ENCODE peak calls at places on chromosomes 2 and 18, in seven cellular contexts. Q, B, Y, R, Z, I and M are unnamed samples.

GRCh38 chr2:98134138-98134537 is 47.2 kb downstream of the VWA3B start:
- DNase-seq in Z (no peak), R (peak; percentile 54), Y (no peak), B (no peak), Q (no peak), I (no peak), M (no peak)

GRCh38 chr2:174341995-174342571 is 7.3 kb downstream of the SP9 start:
- DNase-seq in Z (no peak), Y (no peak), B (no peak), I (no peak), R (peak; percentile 56), Q (no peak), M (peak; percentile 35)

GRCh38 chr2:70964133-70964532 is 14.3 kb upstream of the ANKRD53 start:
- DNase-seq in Y (no peak), Z (no peak), Q (no peak), R (no peak), I (no peak), B (no peak), M (no peak)

GRCh38 chr2:6694555-6694954 is 171.2 kb downstream of the CMPK2 start:
- DNase-seq in Q (no peak), B (no peak), Y (no peak), Z (peak; percentile 38), I (no peak), R (peak; percentile 39), M (no peak)

GRCh38 chr2:148826791-148827190 is 48.2 kb upstream of the KIF5C start:
- DNase-seq in B (no peak), I (no peak), Z (no peak), Q (no peak), Y (no peak), R (no peak), M (no peak)

GRCh38 chr18:68429111-68429510 is 285.8 kb downstream of the TMX3 start:
- DNase-seq in Y (no peak), B (no peak), R (no peak), I (no peak), Z (no peak), Q (peak; percentile 5), M (no peak)

GRCh38 chr2:143433158-143433557 is 303.9 kb downstream of the ARHGAP15 start:
- DNase-seq in Z (no peak), R (peak; percentile 36), Y (peak; percentile 18), I (no peak), B (no peak), Q (no peak), M (no peak)

GRCh38 chr2:121689356-121689755 is 40.1 kb upstream of the CLASP1 start:
- DNase-seq in B (no peak), I (peak; percentile 38), Y (peak; percentile 69), Q (peak; percentile 64), R (no peak), Z (no peak), M (no peak)

GRCh38 chr2:30807249-30807648 is at the start of gene CAPN13:
- DNase-seq in I (no peak), Y (no peak), R (peak; percentile 15), Z (no peak), B (peak; percentile 62), Q (no peak), M (peak; percentile 80)

GRCh38 chr2:146457221-146457620 is 1387.6 kb upstream of the ACVR2A start:
- DNase-seq in Y (no peak), Q (no peak), R (no peak), Z (no peak), I (no peak), B (no peak), M (no peak)

GRCh38 chr2:85015653-85016360 is 44.8 kb downstream of the KCMF1 start:
- DNase-seq in Y (no peak), B (no peak), Q (no peak), Z (no peak), R (no peak), I (no peak), M (no peak)

GRCh38 chr2:69217333-69218080 is 169.5 kb downstream of the GFPT1 start:
- DNase-seq in B (no peak), Z (no peak), I (no peak), Q (no peak), Y (no peak), R (no peak), M (no peak)

GRCh38 chr18:74289946-74290478 is 1.8 kb downstream of the CYB5A start:
- DNase-seq in B (no peak), Y (no peak), R (no peak), Z (no peak), I (no peak), Q (no peak), M (no peak)

GRCh38 chr2:85862426-85862825 is 26.4 kb downstream of the ST3GAL5 start:
- DNase-seq in B (no peak), R (no peak), Y (peak; percentile 72), Q (no peak), Z (no peak), I (no peak), M (no peak)

GRCh38 chr2:88481937-88482336 is 29.4 kb upstream of the FOXI3 start:
- DNase-seq in I (no peak), Z (no peak), R (no peak), Q (no peak), Y (peak; percentile 37), B (no peak), M (no peak)

GRCh38 chr2:67446504-67446911 is 49.4 kb downstream of the ETAA1 start:
- DNase-seq in Y (peak; percentile 63), I (no peak), B (no peak), Z (no peak), Q (peak; percentile 56), R (no peak), M (no peak)

GRCh38 chr2:55620123-55620779 is 2.8 kb upstream of the PPP4R3B start:
- DNase-seq in I (no peak), Z (no peak), R (peak; percentile 44), Y (peak; percentile 14), B (no peak), Q (peak; percentile 30), M (peak; percentile 11)

GRCh38 chr2:11080253-11081115 is 74.8 kb upstream of the SLC66A3 start:
- DNase-seq in R (peak; percentile 70), I (no peak), Z (no peak), B (no peak), Y (no peak), Q (no peak), M (no peak)

GRCh38 chr18:10750386-10751035 is 224.7 kb downstream of the NAPG start:
- DNase-seq in Y (peak; percentile 6), B (no peak), Q (no peak), I (no peak), R (no peak), Z (no peak), M (no peak)

GRCh38 chr2:46923011-46923669 is 7.5 kb upstream of the MCFD2 start:
- DNase-seq in Y (no peak), B (no peak), Z (no peak), Q (peak; percentile 91), I (no peak), R (no peak), M (no peak)

GRCh38 chr2:19686439-19686838 is 215.3 kb downstream of the TTC32 start:
- DNase-seq in I (no peak), Y (no peak), Z (no peak), Q (no peak), B (no peak), R (no peak), M (no peak)

GRCh38 chr18:75317300-75317699 is 106.7 kb downstream of the TSHZ1 start:
- DNase-seq in Q (no peak), Y (no peak), Z (no peak), R (no peak), I (no peak), B (no peak), M (no peak)

GRCh38 chr18:53698907-53699306 is 525.6 kb downstream of the MBD2 start:
- DNase-seq in R (peak; percentile 68), B (no peak), Q (peak; percentile 63), I (no peak), Z (no peak), Y (no peak), M (peak; percentile 23)

GRCh38 chr2:105544591-105545377 is 145.9 kb upstream of the FHL2 start:
- DNase-seq in Q (no peak), I (no peak), Z (no peak), B (no peak), Y (no peak), R (no peak), M (no peak)

GRCh38 chr2:109217362-109218086 is 88.5 kb downstream of the SH3RF3 start:
- DNase-seq in Y (peak; percentile 100), R (no peak), I (no peak), Q (peak; percentile 96), Z (no peak), B (no peak), M (peak; percentile 55)

GRCh38 chr2:160490760-160491367 is 2.7 kb downstream of the RBMS1 start:
- DNase-seq in Y (no peak), Z (no peak), B (no peak), Q (no peak), R (no peak), I (no peak), M (no peak)
- H3K4me3 ChIP-seq in Y (peak overlapping the region; percentile 98), Z (no peak overlapping the region), B (peak overlapping the region; percentile 13), Q (peak overlapping the region; percentile 96), R (peak overlapping the region; percentile 98), I (peak overlapping the region; percentile 86), M (no peak overlapping the region)

GRCh38 chr2:186582698-186583097 is 7.2 kb upstream of the ITGAV start:
- DNase-seq in Z (no peak), R (no peak), B (no peak), Q (no peak), Y (no peak), I (no peak), M (no peak)
- TF ChIP-seq CTCF in Z (no peak), R (no peak), B (no peak), Q (no peak), Y (no peak), I (no peak), M (no peak)

GRCh38 chr18:3256693-3257626 is 5.0 kb upstream of the MYL12B start:
- DNase-seq in Z (no peak), B (no peak), Y (peak; percentile 91), I (no peak), R (no peak), Q (peak; percentile 63), M (no peak)
- H3K4me3 ChIP-seq in Z (no peak overlapping the region), B (no peak overlapping the region), Y (no peak overlapping the region), I (no peak overlapping the region), R (no peak overlapping the region), Q (no peak overlapping the region), M (no peak overlapping the region)

GRCh38 chr2:234670804-234671203 is 173.9 kb upstream of the ARL4C start:
- DNase-seq in I (no peak), Y (no peak), Z (no peak), Q (no peak), B (no peak), R (peak; percentile 53), M (no peak)

GRCh38 chr2:234671231-234671630 is 174.3 kb upstream of the ARL4C start:
- DNase-seq in Y (no peak), I (no peak), Q (no peak), B (no peak), R (no peak), Z (no peak), M (no peak)

GRCh38 chr2:234670052-234670451 is 173.2 kb upstream of the ARL4C start:
- DNase-seq in R (no peak), I (no peak), B (no peak), Q (peak; percentile 62), Y (peak; percentile 94), Z (no peak), M (no peak)

GRCh38 chr2:234669001-234669400 is 172.1 kb upstream of the ARL4C start:
- DNase-seq in Y (no peak), I (no peak), Z (no peak), R (no peak), B (no peak), Q (no peak), M (no peak)

DNA sequence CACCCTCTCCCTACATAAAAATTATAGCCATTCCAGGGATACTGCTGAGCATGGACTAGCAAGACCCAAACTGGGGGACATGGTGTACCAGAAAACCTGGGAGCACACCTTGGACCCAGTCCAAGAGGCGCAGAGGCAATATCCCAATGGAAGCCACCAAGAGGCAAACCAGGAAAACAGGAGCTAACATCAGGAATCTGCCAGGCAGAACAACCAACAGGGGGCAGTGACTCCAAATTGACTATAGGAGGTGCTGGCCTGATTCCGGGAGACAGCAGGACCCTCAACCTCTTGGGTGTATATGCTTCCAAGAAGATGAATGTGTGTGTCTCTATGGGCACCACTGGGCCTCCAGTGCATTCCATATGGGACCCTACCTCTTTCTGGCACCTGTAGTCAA is 172.7 kb upstream of the ARL4C start:
- DNase-seq in R (peak; percentile 48), I (no peak), B (no peak), Y (no peak), Q (no peak), Z (no peak), M (peak; percentile 29)
- TF ChIP-seq CTCF in R (peak; percentile 56), I (no peak), B (no peak), Y (no peak), Q (no peak), Z (no peak), M (no peak)